ENCODE peak calls at places on chromosomes 1 and 21, in five cellular contexts. One of them, this sample, is unnamed.

GRCh38 chr1:3922851-3923250 is 22.8 kb upstream of the C1orf174 start:
- DNase-seq in SJSA1: no peak
- DNase-seq in CD8-positive, alpha-beta T cell: no peak
- DNase-seq in endothelial cell: no peak
- DNase-seq in sciatic nerve: no peak
- DNase-seq in this sample: no peak

GRCh38 chr1:87867631-87868030 is 539.0 kb downstream of the LMO4 start:
- DNase-seq in SJSA1: no peak
- DNase-seq in endothelial cell: no peak
- DNase-seq in sciatic nerve: no peak
- DNase-seq in CD8-positive, alpha-beta T cell: no peak
- DNase-seq in this sample: peak

GRCh38 chr1:167000546-167000945 is 11.5 kb downstream of the MAEL start:
- DNase-seq in CD8-positive, alpha-beta T cell: no peak
- DNase-seq in sciatic nerve: no peak
- DNase-seq in endothelial cell: no peak
- DNase-seq in SJSA1: no peak
- DNase-seq in this sample: no peak

GRCh38 chr21:27571706-27572105 is 604.8 kb upstream of the ADAMTS5 start:
- DNase-seq in SJSA1: no peak
- DNase-seq in endothelial cell: no peak
- DNase-seq in CD8-positive, alpha-beta T cell: no peak
- DNase-seq in sciatic nerve: no peak
- DNase-seq in this sample: no peak

GRCh38 chr1:202154766-202155477 is 5.5 kb downstream of the PTPN7 start:
- DNase-seq in CD8-positive, alpha-beta T cell: no peak
- DNase-seq in sciatic nerve: no peak
- DNase-seq in SJSA1: no peak
- DNase-seq in endothelial cell: peak
- DNase-seq in this sample: peak

GRCh38 chr1:168824418-168824817 is 95.4 kb upstream of the DPT start:
- DNase-seq in SJSA1: no peak
- DNase-seq in CD8-positive, alpha-beta T cell: no peak
- DNase-seq in endothelial cell: no peak
- DNase-seq in sciatic nerve: no peak
- DNase-seq in this sample: no peak

GRCh38 chr1:9542425-9542824 is 3.2 kb downstream of the SLC25A33 start:
- DNase-seq in endothelial cell: no peak
- DNase-seq in sciatic nerve: no peak
- DNase-seq in SJSA1: no peak
- DNase-seq in CD8-positive, alpha-beta T cell: no peak
- DNase-seq in this sample: peak

GRCh38 chr1:113094506-113094905 is 21.5 kb downstream of the LRIG2 start:
- DNase-seq in sciatic nerve: no peak
- DNase-seq in SJSA1: no peak
- DNase-seq in endothelial cell: no peak
- DNase-seq in CD8-positive, alpha-beta T cell: no peak
- DNase-seq in this sample: no peak

GRCh38 chr1:198663996-198664789 is 25.4 kb downstream of the PTPRC start:
- DNase-seq in SJSA1: no peak
- DNase-seq in sciatic nerve: no peak
- DNase-seq in CD8-positive, alpha-beta T cell: no peak
- DNase-seq in endothelial cell: no peak
- DNase-seq in this sample: no peak

GRCh38 chr1:36204347-36204909 is 19.8 kb upstream of the THRAP3 start:
- DNase-seq in SJSA1: no peak
- DNase-seq in endothelial cell: no peak
- DNase-seq in CD8-positive, alpha-beta T cell: no peak
- DNase-seq in sciatic nerve: no peak
- DNase-seq in this sample: peak

GRCh38 chr1:1989102-1989542 is 14.5 kb downstream of the CFAP74 start:
- DNase-seq in CD8-positive, alpha-beta T cell: no peak
- DNase-seq in sciatic nerve: no peak
- DNase-seq in SJSA1: no peak
- DNase-seq in endothelial cell: no peak
- DNase-seq in this sample: peak

GRCh38 chr1:208576425-208576824 is 332.2 kb upstream of the PLXNA2 start:
- DNase-seq in CD8-positive, alpha-beta T cell: no peak
- DNase-seq in endothelial cell: no peak
- DNase-seq in sciatic nerve: no peak
- DNase-seq in SJSA1: no peak
- DNase-seq in this sample: no peak

GRCh38 chr1:154869351-154870116 is 547 bp downstream of the KCNN3 start:
- DNase-seq in sciatic nerve: peak
- DNase-seq in SJSA1: peak
- DNase-seq in CD8-positive, alpha-beta T cell: no peak
- DNase-seq in endothelial cell: no peak
- DNase-seq in this sample: peak

GRCh38 chr1:231107600-231108326 is 54.1 kb upstream of the TRIM67 start:
- DNase-seq in sciatic nerve: no peak
- DNase-seq in endothelial cell: no peak
- DNase-seq in CD8-positive, alpha-beta T cell: no peak
- DNase-seq in SJSA1: no peak
- DNase-seq in this sample: no peak

GRCh38 chr1:64663654-64664053 is 81.2 kb upstream of the RAVER2 start:
- DNase-seq in CD8-positive, alpha-beta T cell: no peak
- DNase-seq in sciatic nerve: no peak
- DNase-seq in SJSA1: no peak
- DNase-seq in endothelial cell: peak
- DNase-seq in this sample: no peak

GRCh38 chr1:68205794-68206358 is 26.4 kb downstream of the WLS start:
- DNase-seq in CD8-positive, alpha-beta T cell: no peak
- DNase-seq in sciatic nerve: no peak
- DNase-seq in SJSA1: no peak
- DNase-seq in endothelial cell: no peak
- DNase-seq in this sample: no peak